ENCODE peak calls at places on chromosomes 13 and 19, in seven cellular contexts. Z is psoas muscle; G is hypothalamus; W is iris pigment epithelial cell; S is left lung; Q is osteocyte; Y is activated CD8-positive, alpha-beta T cell treated with anti-CD3 and anti-CD28 coated beads for 36 hours. V is an unnamed sample.
A peak's percentile ranks its signal among the peaks of the same experiment; 100 is the strongest.

GRCh38 chr13:62875118-62875640 is 1459.5 kb upstream of the PCDH20 start:
- DNase-seq in Y (no peak), Q (no peak), Z (no peak), S (no peak), G (no peak), W (no peak), V (no peak)

GRCh38 chr13:74683411-74683810 is 549.2 kb upstream of the KLF12 start:
- DNase-seq in Z (no peak), G (no peak), S (no peak), Q (no peak), W (peak; percentile 29), Y (no peak), V (no peak)

GRCh38 chr19:44878119-44878865 is 12.8 kb upstream of the TOMM40 start:
- DNase-seq in Z (no peak), W (no peak), S (no peak), G (no peak), Y (no peak), Q (no peak), V (no peak)

GRCh38 chr19:49808762-49809154 is 4.3 kb downstream of the FUZ start:
- DNase-seq in Y (peak; percentile 89), S (peak; percentile 94), Q (peak; percentile 94), Z (peak; percentile 95), G (peak; percentile 80), W (peak; percentile 79), V (no peak)

GRCh38 chr19:48506138-48506733 is 5.4 kb downstream of the LMTK3 start:
- DNase-seq in Y (peak; percentile 20), Q (no peak), Z (no peak), G (no peak), W (peak; percentile 47), S (no peak), V (no peak)

GRCh38 chr13:40273173-40274000 is 393.1 kb downstream of the FOXO1 start:
- DNase-seq in Q (no peak), W (no peak), G (peak; percentile 32), S (no peak), Z (no peak), Y (no peak), V (no peak)

GRCh38 chr19:33622809-33623511 is 1.2 kb downstream of the CHST8 start:
- DNase-seq in S (no peak), Q (no peak), W (no peak), G (no peak), Z (no peak), Y (no peak), V (no peak)

GRCh38 chr13:28794370-28794769 is 25.8 kb upstream of the MTUS2 start:
- DNase-seq in Y (no peak), W (no peak), S (no peak), Z (no peak), G (no peak), Q (no peak), V (no peak)

GRCh38 chr13:112648966-112649690 is 40.7 kb upstream of the ATP11A start:
- DNase-seq in S (no peak), G (no peak), W (no peak), Q (no peak), Y (no peak), Z (no peak), V (no peak)

GRCh38 chr13:109160357-109160756 is 530.9 kb downstream of the MYO16 start:
- DNase-seq in S (no peak), Q (no peak), G (no peak), W (no peak), Z (no peak), Y (no peak), V (no peak)

GRCh38 chr13:39321578-39321977 is 281.4 kb downstream of the LHFPL6 start:
- DNase-seq in Y (no peak), Q (no peak), G (no peak), Z (peak; percentile 17), S (no peak), W (peak; percentile 37), V (no peak)

GRCh38 chr13:44508562-44509062 is 67.5 kb downstream of the TSC22D1 start:
- DNase-seq in W (no peak), G (no peak), Y (no peak), S (no peak), Z (no peak), Q (no peak), V (no peak)

GRCh38 chr19:35207391-35207871 is 21.1 kb downstream of the FAM187B start:
- DNase-seq in Y (no peak), G (no peak), Q (no peak), S (no peak), W (no peak), Z (no peak), V (no peak)

GRCh38 chr13:113769881-113770280 is 10.9 kb downstream of the TMEM255B start:
- DNase-seq in Y (no peak), Z (no peak), W (no peak), S (no peak), G (no peak), Q (no peak), V (no peak)

GRCh38 chr13:104567114-104567513 is 1500.9 kb upstream of the SLC10A2 start:
- DNase-seq in Z (no peak), G (no peak), Y (no peak), Q (no peak), W (no peak), S (no peak), V (no peak)

GRCh38 chr13:22082437-22083100 is 411.7 kb downstream of the FGF9 start:
- DNase-seq in W (no peak), G (no peak), S (no peak), Y (no peak), Q (no peak), Z (no peak), V (no peak)

GRCh38 chr19:15331419-15332310 is 674 bp downstream of the BRD4 start:
- DNase-seq in G (peak; percentile 37), S (peak; percentile 67), Y (peak; percentile 69), Q (peak; percentile 85), W (peak; percentile 44), Z (peak; percentile 73), V (peak; percentile 45)

GRCh38 chr13:40984670-40985366 is 34.3 kb downstream of the ELF1 start:
- DNase-seq in W (no peak), G (no peak), Q (no peak), S (no peak), Y (no peak), Z (no peak), V (no peak)

GRCh38 chr19:44848036-44848804 is 2.1 kb downstream of the NECTIN2 start:
- DNase-seq in W (peak; percentile 82), Z (no peak), Y (peak; percentile 27), G (no peak), Q (no peak), S (no peak), V (no peak)

V was measured in HTR-8/SVneo.